ENCODE peak calls at places on chromosomes 2 and 18, in nine cellular contexts. A, Y, C, U, L, B, R, E and Q are unnamed samples.

GRCh38 chr2:25043241-25043867 is 1.5 kb downstream of the EFR3B start:
- DNase-seq in A (no peak), R (peak), C (no peak), U (no peak), Y (no peak), B (peak), E (peak), L (peak), Q (no peak)

GRCh38 chr2:99597616-99598015 is 107.8 kb upstream of the REV1 start:
- DNase-seq in A (no peak), R (peak), L (no peak), U (no peak), E (peak), C (no peak), B (no peak), Y (no peak), Q (no peak)

GRCh38 chr2:174673876-174674275 is 76.3 kb upstream of the WIPF1 start:
- DNase-seq in R (peak), E (no peak), Y (no peak), U (no peak), B (peak), L (no peak), A (no peak), C (no peak), Q (no peak)

GRCh38 chr2:237045449-237045848 is 40.2 kb upstream of the COPS8 start:
- DNase-seq in B (no peak), A (no peak), Y (no peak), L (no peak), R (no peak), U (no peak), C (no peak), E (no peak), Q (no peak)

GRCh38 chr2:207206001-207206400 is 40.3 kb upstream of the KLF7 start:
- DNase-seq in Y (no peak), A (no peak), U (no peak), C (no peak), L (no peak), B (no peak), R (no peak), E (no peak), Q (no peak)

GRCh38 chr2:179049203-179049545 is 763 bp downstream of the CCDC141 start:
- DNase-seq in A (no peak), C (no peak), Y (no peak), B (no peak), U (no peak), E (no peak), R (no peak), L (no peak), Q (no peak)

GRCh38 chr2:2503864-2504418 is 172.9 kb upstream of the MYT1L start:
- DNase-seq in A (no peak), Y (no peak), C (no peak), R (no peak), E (no peak), L (no peak), B (no peak), U (no peak), Q (no peak)

GRCh38 chr18:51461956-51462355 is 264.5 kb upstream of the MEX3C start:
- DNase-seq in C (no peak), B (peak), R (no peak), Y (no peak), A (no peak), L (no peak), U (no peak), E (no peak), Q (no peak)

GRCh38 chr2:42073739-42074138 is 25.9 kb downstream of the PKDCC start:
- DNase-seq in A (no peak), Y (no peak), L (no peak), E (no peak), B (peak), U (no peak), C (no peak), R (peak), Q (peak)

GRCh38 chr2:182368446-182368845 is 58.4 kb downstream of the PDE1A start:
- DNase-seq in A (no peak), U (no peak), C (no peak), E (no peak), Y (no peak), B (peak), L (no peak), R (peak), Q (no peak)

GRCh38 chr2:55587-56448 is 9.5 kb upstream of the FAM110C start:
- DNase-seq in C (no peak), R (no peak), Y (no peak), L (no peak), E (no peak), A (no peak), U (no peak), B (no peak), Q (no peak)

GRCh38 chr2:45009928-45010705 is 865 bp upstream of the SIX2 start:
- DNase-seq in R (no peak), A (peak), E (peak), B (peak), L (no peak), Y (peak), C (peak), U (no peak), Q (no peak)

GRCh38 chr2:96305979-96306308 is 598 bp upstream of the SNRNP200 start:
- DNase-seq in A (no peak), Y (no peak), U (no peak), C (no peak), R (no peak), B (no peak), L (no peak), E (no peak), Q (no peak)

GRCh38 chr2:85754313-85755095 is 713 bp downstream of the ATOH8 start:
- DNase-seq in E (no peak), C (peak), Y (peak), B (peak), U (no peak), R (peak), L (peak), A (peak), Q (no peak)

GRCh38 chr18:59428018-59428417 is 69.0 kb upstream of the LMAN1 start:
- DNase-seq in C (no peak), Y (no peak), U (no peak), L (no peak), A (no peak), B (no peak), R (no peak), E (no peak), Q (no peak)

GRCh38 chr2:20991031-20991430 is 52.8 kb downstream of the APOB start:
- DNase-seq in Y (no peak), A (no peak), U (no peak), C (no peak), R (no peak), L (no peak), B (no peak), E (no peak), Q (no peak)

GRCh38 chr2:19462228-19462627 is 103.8 kb upstream of the OSR1 start:
- DNase-seq in Y (no peak), L (no peak), A (no peak), U (no peak), R (no peak), C (no peak), B (peak), E (no peak), Q (no peak)

GRCh38 chr18:30254331-30254730 is 788.2 kb downstream of the DSC3 start:
- DNase-seq in U (no peak), A (no peak), E (no peak), L (no peak), C (no peak), B (no peak), R (no peak), Y (no peak), Q (no peak)

GRCh38 chr2:16869711-16870110 is 204.1 kb upstream of the CYRIA start:
- DNase-seq in Y (no peak), A (no peak), E (no peak), C (no peak), U (no peak), B (no peak), R (no peak), L (peak), Q (no peak)

GRCh38 chr2:240988146-240988545 is 10.3 kb upstream of the SNED1 start:
- DNase-seq in U (no peak), B (peak), C (peak), Y (peak), E (no peak), A (no peak), L (no peak), R (peak), Q (peak)

GRCh38 chr2:162153608-162154224 is 1.7 kb upstream of the GCG start:
- DNase-seq in B (peak), C (peak), E (peak), Y (peak), R (peak), U (no peak), A (peak), L (no peak), Q (no peak)

GRCh38 chr18:6746386-6746960 is 17.0 kb downstream of the ARHGAP28 start:
- DNase-seq in L (no peak), B (no peak), R (peak), Y (no peak), U (no peak), C (no peak), E (no peak), A (no peak), Q (no peak)

GRCh38 chr2:108570416-108570815 is 36.1 kb downstream of the LIMS1 start:
- DNase-seq in L (no peak), U (no peak), Y (no peak), E (no peak), B (peak), R (peak), C (no peak), A (no peak), Q (no peak)

GRCh38 chr2:95260028-95261023 is 13.9 kb upstream of the PROM2 start:
- DNase-seq in C (no peak), B (no peak), L (no peak), E (peak), R (peak), A (no peak), Y (no peak), U (no peak), Q (peak)

GRCh38 chr2:19484736-19485135 is 126.3 kb upstream of the OSR1 start:
- DNase-seq in L (no peak), R (no peak), C (no peak), B (no peak), A (no peak), E (no peak), Y (no peak), U (no peak), Q (no peak)

GRCh38 chr2:57333221-57333620 is 713.4 kb upstream of the VRK2 start:
- DNase-seq in Y (no peak), U (no peak), L (no peak), C (no peak), B (no peak), R (no peak), A (no peak), E (no peak), Q (no peak)

GRCh38 chr2:20093263-20094141 is 42.1 kb upstream of the LAPTM4A start:
- DNase-seq in R (peak), E (peak), B (peak), Y (peak), U (no peak), L (no peak), C (peak), A (peak), Q (no peak)

GRCh38 chr2:167862787-167863186 is 384.6 kb downstream of the STK39 start:
- DNase-seq in E (no peak), Y (no peak), A (no peak), L (no peak), B (no peak), R (peak), C (no peak), U (peak), Q (no peak)

GRCh38 chr18:13836559-13836958 is 12.6 kb downstream of the MC5R start:
- DNase-seq in Y (no peak), E (no peak), L (no peak), U (no peak), B (no peak), C (no peak), A (no peak), R (no peak), Q (no peak)

GRCh38 chr2:235614900-235615712 is 121.3 kb downstream of the AGAP1 start:
- DNase-seq in R (peak), Y (no peak), E (peak), A (no peak), L (peak), B (peak), C (peak), U (no peak), Q (no peak)

GRCh38 chr18:31454066-31454708 is 6.6 kb downstream of the DSG3 start:
- DNase-seq in A (no peak), U (no peak), E (peak), L (no peak), B (peak), R (peak), Y (no peak), C (no peak), Q (no peak)

GRCh38 chr2:220075835-220076234 is 448.4 kb downstream of the SLC4A3 start:
- DNase-seq in C (no peak), E (no peak), U (no peak), R (no peak), L (no peak), B (no peak), Y (no peak), A (no peak), Q (no peak)

GRCh38 chr2:177303939-177304338 is 39.4 kb upstream of the NFE2L2 start:
- DNase-seq in B (no peak), Y (no peak), A (no peak), R (no peak), E (no peak), L (no peak), U (no peak), C (no peak), Q (no peak)
- TF ChIP-seq CTCF in B (no peak), Y (no peak), A (no peak), R (no peak), E (no peak), L (no peak), U (no peak), C (no peak), Q (no peak)

GRCh38 chr18:45568017-45568416 is 47.3 kb upstream of the SLC14A2 start:
- DNase-seq in C (no peak), R (no peak), L (no peak), E (no peak), B (no peak), U (no peak), Y (no peak), A (no peak), Q (no peak)

GRCh38 chr18:45571161-45571560 is 44.1 kb upstream of the SLC14A2 start:
- DNase-seq in U (no peak), E (no peak), C (no peak), L (no peak), Y (no peak), B (no peak), A (no peak), R (no peak), Q (no peak)

GRCh38 chr18:45569566-45569965 is 45.7 kb upstream of the SLC14A2 start:
- DNase-seq in C (no peak), R (no peak), E (peak), B (no peak), Y (no peak), U (no peak), A (no peak), L (no peak), Q (no peak)

GRCh38 chr18:45567123-45567522 is 48.2 kb upstream of the SLC14A2 start:
- DNase-seq in R (peak), E (peak), A (no peak), B (peak), C (no peak), L (no peak), Y (no peak), U (no peak), Q (no peak)

DNA sequence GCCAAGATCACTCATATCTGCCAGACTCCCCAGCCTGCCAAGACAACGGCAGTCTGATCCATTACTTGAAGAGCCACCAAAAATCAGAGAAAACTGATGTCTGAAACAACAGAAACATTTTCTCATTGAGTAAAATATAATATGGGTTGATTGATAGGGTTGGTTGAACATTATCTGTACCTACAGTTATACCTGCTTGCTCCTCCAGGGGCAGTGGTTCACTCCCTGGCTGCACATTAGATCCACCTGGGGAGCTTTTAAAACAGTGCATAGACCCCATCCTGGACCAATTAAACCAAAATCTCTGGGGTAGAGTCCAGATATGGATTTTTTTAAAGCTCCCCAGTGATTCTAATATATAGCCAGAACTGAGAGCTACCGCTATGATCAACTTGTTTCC is 43.6 kb upstream of the SLC14A2 start:
- DNase-seq in U (no peak), C (peak), A (no peak), R (no peak), E (no peak), Y (no peak), L (no peak), B (no peak), Q (no peak)
- TF ChIP-seq CTCF in U (peak), C (peak), A (peak), R (no peak), E (peak), Y (no peak), L (no peak), B (peak), Q (peak)

GRCh38 chr18:21389283-21389682 is 147.3 kb downstream of the GREB1L start:
- DNase-seq in E (no peak), C (no peak), L (no peak), Y (no peak), R (no peak), U (no peak), B (no peak), A (no peak), Q (no peak)
- TF ChIP-seq CTCF in E (no peak), C (no peak), L (no peak), Y (no peak), R (no peak), U (no peak), B (no peak), A (no peak), Q (no peak)

GRCh38 chr2:56082665-56083064 is 101.1 kb upstream of the CCDC85A start:
- DNase-seq in A (no peak), Y (no peak), E (no peak), C (no peak), U (no peak), B (no peak), L (no peak), R (no peak), Q (no peak)

DNA sequence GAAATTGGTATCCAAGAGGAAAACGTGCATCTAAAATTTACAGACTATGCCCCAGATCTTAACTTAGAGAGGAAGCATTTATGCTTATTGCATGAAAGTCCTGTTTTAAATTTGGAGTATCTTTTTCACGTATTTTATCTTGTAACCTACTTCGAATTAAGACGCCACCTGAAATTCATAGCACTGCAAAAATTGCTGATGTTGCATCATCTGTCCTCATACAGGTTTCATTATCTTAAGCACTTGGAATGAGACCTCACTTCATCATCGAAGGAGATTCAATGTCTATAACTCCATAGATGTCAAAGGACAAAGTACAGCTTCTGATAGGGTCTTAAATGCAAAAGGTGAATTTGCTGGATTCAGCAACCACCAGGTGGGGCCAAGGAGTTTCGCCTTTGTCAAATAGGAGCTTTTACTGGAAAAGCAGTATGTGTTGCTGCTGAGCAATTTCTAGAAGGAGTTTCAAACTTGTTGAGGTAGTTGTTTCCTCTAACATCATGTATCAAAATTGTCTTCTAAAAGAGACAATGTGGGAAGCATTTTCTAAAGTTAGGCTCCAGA is 106.4 kb upstream of the CCDC85A start:
- DNase-seq in C (peak), B (peak), Y (peak), L (no peak), R (peak), E (no peak), U (no peak), A (peak), Q (no peak)
- TF ChIP-seq CTCF in C (peak), B (peak), Y (peak), L (peak), R (peak), E (peak), U (peak), A (peak), Q (no peak)

DNA sequence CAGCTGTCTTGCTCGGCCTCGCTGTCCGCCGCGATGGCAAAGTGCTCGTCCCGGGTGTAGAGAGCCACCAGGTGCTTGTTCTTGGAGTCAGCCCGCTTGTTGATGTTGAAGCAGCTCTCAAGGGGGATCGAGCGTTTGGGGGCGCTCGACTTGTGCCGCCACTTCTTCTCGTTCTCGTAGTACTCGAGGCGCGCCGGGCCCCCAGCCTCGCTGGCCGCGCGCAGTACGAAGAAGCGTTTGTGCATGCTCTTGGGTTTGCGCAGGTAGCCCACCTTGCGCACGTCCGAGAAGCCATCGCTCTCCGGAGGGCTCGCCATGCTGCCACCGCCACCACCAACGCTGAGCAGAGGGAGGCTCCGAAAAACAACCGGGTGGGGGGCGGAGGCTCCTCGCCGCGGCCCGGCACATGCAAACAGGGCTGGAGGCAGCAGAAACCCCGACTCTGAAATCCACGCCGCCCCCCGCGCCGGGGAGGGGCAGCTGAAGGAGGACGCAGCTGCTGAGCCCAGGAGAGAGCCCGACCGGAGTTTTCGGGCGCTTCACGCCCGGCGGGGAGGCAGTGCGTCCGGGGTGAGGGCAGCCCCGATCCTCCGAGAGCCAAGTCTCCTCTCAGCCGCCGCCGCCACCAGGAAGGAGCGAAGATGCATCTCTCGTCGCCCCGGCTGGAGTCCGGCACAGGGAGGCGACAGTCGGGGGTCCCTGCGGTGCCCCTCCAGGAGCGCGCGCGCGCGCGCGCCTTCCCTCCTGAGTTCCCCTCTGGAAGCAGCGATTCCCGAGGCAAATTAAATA is 1.0 kb downstream of the IRS1 start:
- DNase-seq in L (peak), R (peak), U (no peak), C (peak), B (peak), E (peak), Y (peak), A (peak), Q (no peak)
- TF ChIP-seq CTCF in L (no peak), R (peak), U (peak), C (no peak), B (peak), E (no peak), Y (peak), A (no peak), Q (no peak)

GRCh38 chr18:34643982-34644381 is 66.1 kb upstream of the DTNA start:
- DNase-seq in B (peak), Y (no peak), E (no peak), L (no peak), C (no peak), A (no peak), U (no peak), R (peak), Q (no peak)
- TF ChIP-seq CTCF in B (peak), Y (peak), E (peak), L (no peak), C (no peak), A (no peak), U (no peak), R (peak), Q (no peak)

GRCh38 chr18:24735504-24736243 is 275.2 kb downstream of the HRH4 start:
- DNase-seq in U (no peak), L (no peak), R (no peak), C (no peak), Y (no peak), E (no peak), A (no peak), B (no peak), Q (no peak)

GRCh38 chr18:24736686-24737085 is 276.2 kb downstream of the HRH4 start:
- DNase-seq in C (no peak), R (no peak), Y (no peak), A (no peak), U (no peak), E (no peak), B (no peak), L (no peak), Q (no peak)

GRCh38 chr18:24731158-24731557 is 270.7 kb downstream of the HRH4 start:
- DNase-seq in Y (no peak), B (no peak), C (no peak), L (no peak), U (no peak), E (no peak), A (no peak), R (no peak), Q (no peak)

GRCh38 chr18:24731981-24732380 is 271.5 kb downstream of the HRH4 start:
- DNase-seq in Y (no peak), B (no peak), E (no peak), C (no peak), R (peak), U (no peak), L (no peak), A (no peak), Q (no peak)

DNA sequence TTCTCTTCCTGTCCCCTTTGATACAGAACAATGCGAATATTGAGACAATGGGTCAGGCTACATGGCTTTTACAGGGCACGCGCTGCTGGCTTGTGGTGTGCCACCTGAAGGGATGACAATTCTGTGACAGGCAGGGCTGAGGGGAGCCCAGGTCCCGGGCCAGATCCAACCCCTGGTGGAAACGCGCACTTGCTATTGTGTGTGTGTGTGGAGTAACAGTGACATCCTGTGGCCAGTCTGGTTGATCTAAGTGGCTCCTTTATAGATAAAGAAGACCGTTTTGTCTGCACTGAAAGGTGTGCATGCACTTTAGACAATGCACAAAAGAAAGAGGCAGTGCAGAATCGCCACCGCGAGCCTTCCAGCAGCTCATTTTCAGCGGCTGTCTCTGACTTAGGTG is 273.6 kb downstream of the HRH4 start:
- DNase-seq in B (no peak), Y (no peak), C (peak), R (no peak), E (peak), A (peak), L (peak), U (no peak), Q (no peak)
- TF ChIP-seq CTCF in B (no peak), Y (peak), C (peak), R (peak), E (no peak), A (no peak), L (peak), U (no peak), Q (no peak)